ENCODE peak calls at places on chromosomes 6 and 20, in four cellular contexts. P is fibroblast of lung, Y is body of pancreas, S is heart right ventricle. W is an unnamed sample. For H3K4me1, the result is how much of the 10 kb centered on the place peaks cover.

GRCh38 chr6:16436550-16436949 is 198.2 kb downstream of the GMPR start:
- DNase-seq in P (no peak), Y (no peak), S (no peak), W (no peak)

GRCh38 chr6:170063431-170063830 is 227.4 kb downstream of the DLL1 start:
- DNase-seq in Y (no peak), S (peak), P (no peak), W (no peak)

GRCh38 chr6:16741112-16742016 is 19.9 kb downstream of the ATXN1 start:
- DNase-seq in S (no peak), Y (no peak), P (peak), W (no peak)

GRCh38 chr6:36684447-36684812 is 5.9 kb downstream of the CDKN1A start:
- DNase-seq in P (no peak), Y (no peak), S (no peak), W (no peak)

GRCh38 chr6:168192901-168193815 is 114.1 kb upstream of the FRMD1 start:
- DNase-seq in Y (no peak), S (no peak), P (no peak), W (peak)

GRCh38 chr6:110875548-110876169 is 1.1 kb downstream of the AMD1 start:
- DNase-seq in Y (peak), S (peak), P (peak), W (peak)

GRCh38 chr6:67345946-67346345 is 1289.1 kb upstream of the ADGRB3 start:
- DNase-seq in S (no peak), P (no peak), Y (no peak), W (no peak)

GRCh38 chr20:6693178-6693807 is 74.2 kb upstream of the BMP2 start:
- DNase-seq in Y (no peak), P (no peak), S (no peak), W (no peak)

GRCh38 chr20:46682063-46682821 is 7.0 kb downstream of the TP53RK start:
- DNase-seq in S (no peak), Y (no peak), P (no peak), W (no peak)

GRCh38 chr6:81735756-81736380 is 16.6 kb downstream of the TENT5A start:
- DNase-seq in Y (no peak), S (no peak), P (no peak), W (no peak)

GRCh38 chr20:2303693-2304092 is 7.9 kb downstream of the TGM3 start:
- DNase-seq in Y (no peak), P (no peak), S (no peak), W (no peak)

GRCh38 chr6:111862314-111862713 is 10.9 kb downstream of the FYN start:
- DNase-seq in Y (no peak), P (no peak), S (no peak), W (no peak)

GRCh38 chr20:52945862-52946522 is 26.2 kb upstream of the TSHZ2 start:
- DNase-seq in P (no peak), S (no peak), Y (no peak), W (no peak)

GRCh38 chr6:142893088-142893487 is 51.9 kb downstream of the HIVEP2 start:
- DNase-seq in S (no peak), P (peak), Y (no peak), W (no peak)

GRCh38 chr6:8556370-8557018 is 121.1 kb upstream of the SLC35B3 start:
- DNase-seq in S (no peak), Y (no peak), P (peak), W (no peak)

GRCh38 chr6:6556738-6557503 is 31.6 kb upstream of the LY86 start:
- DNase-seq in S (peak), Y (peak), P (peak), W (no peak)

GRCh38 chr6:149939909-149940672 is 1.7 kb upstream of the ULBP2 start:
- DNase-seq in P (no peak), S (no peak), Y (no peak), W (no peak)

GRCh38 chr6:169701218-169701952 is 444 bp downstream of the WDR27 start:
- DNase-seq in Y (no peak), P (no peak), S (no peak), W (peak)

GRCh38 chr6:148053209-148053608 is 289.4 kb upstream of the SASH1 start:
- DNase-seq in Y (no peak), S (no peak), P (no peak), W (no peak)

GRCh38 chr20:62159835-62160234 is 16.3 kb downstream of the SS18L1 start:
- DNase-seq in P (no peak), S (no peak), Y (no peak), W (peak)

GRCh38 chr6:2920671-2921112 is 17.6 kb upstream of the SERPINB9 start:
- DNase-seq in S (no peak), Y (no peak), P (no peak), W (no peak)

GRCh38 chr6:147201885-147202515 is 2.2 kb upstream of the STXBP5 start:
- DNase-seq in P (peak), S (no peak), Y (peak), W (no peak)

GRCh38 chr6:87481936-87482335 is 9.2 kb downstream of the SLC35A1 start:
- DNase-seq in P (peak), S (no peak), Y (no peak), W (no peak)

GRCh38 chr6:18147160-18147559 is 7.7 kb downstream of the TPMT start:
- DNase-seq in S (no peak), P (no peak), Y (no peak), W (no peak)

GRCh38 chr6:163842467-163842866 is 427.9 kb downstream of the QKI start:
- DNase-seq in Y (no peak), S (no peak), P (no peak), W (no peak)

GRCh38 chr6:12935637-12936036 is 219.1 kb downstream of the PHACTR1 start:
- DNase-seq in S (no peak), Y (no peak), P (no peak), W (no peak)

GRCh38 chr6:140256213-140256612 is 881.8 kb upstream of the CITED2 start:
- DNase-seq in P (peak), Y (no peak), S (no peak), W (no peak)

GRCh38 chr20:43731469-43731868 is 4.7 kb upstream of the GTSF1L start:
- DNase-seq in S (no peak), Y (no peak), P (peak), W (no peak)

GRCh38 chr6:16774437-16774836 is 13.2 kb upstream of the ATXN1 start:
- DNase-seq in P (no peak), S (no peak), Y (no peak), W (no peak)

GRCh38 chr20:5061209-5061608 is 58.5 kb downstream of the PCNA start:
- DNase-seq in S (no peak), Y (no peak), P (no peak), W (no peak)

GRCh38 chr20:5069141-5069806 is 50.5 kb downstream of the PCNA start:
- DNase-seq in Y (no peak), S (no peak), P (no peak), W (no peak)

GRCh38 chr20:5067877-5068276 is 51.9 kb downstream of the PCNA start:
- DNase-seq in Y (no peak), P (no peak), S (no peak), W (no peak)

GRCh38 chr20:5070081-5070480 is 49.7 kb downstream of the PCNA start:
- DNase-seq in S (no peak), Y (no peak), P (no peak), W (no peak)

GRCh38 chr20:5065489-5066383 is 54.0 kb downstream of the PCNA start:
- DNase-seq in Y (peak), S (peak), P (peak), W (no peak)
- H3K27ac ChIP-seq in Y (peak), S (no peak), P (peak), W (no peak)

DNA sequence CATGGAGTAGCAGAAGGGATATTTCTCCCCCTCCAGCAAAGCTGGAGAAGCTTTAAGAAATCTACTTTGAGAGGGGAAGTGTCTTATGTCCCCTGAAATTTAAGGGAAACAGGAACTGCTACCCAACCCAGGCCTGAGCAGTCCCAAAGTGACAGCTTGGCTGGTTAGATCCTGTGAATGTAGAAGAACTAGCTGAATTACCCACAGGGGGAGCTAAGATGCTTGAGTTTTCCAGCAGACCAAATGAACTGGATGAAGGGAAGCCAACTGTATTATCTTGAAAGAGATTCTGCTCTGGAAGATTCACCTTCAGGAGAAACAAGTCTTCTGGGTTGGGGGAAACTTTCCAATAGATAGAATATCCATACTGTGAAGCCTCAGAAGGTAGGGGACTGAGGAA is 303.3 kb upstream of the MMS22L start:
- DNase-seq in Y (no peak), S (no peak), P (peak), W (no peak)
- TF ChIP-seq CTCF in Y (no peak), S (peak), P (peak), W (no peak)

DNA sequence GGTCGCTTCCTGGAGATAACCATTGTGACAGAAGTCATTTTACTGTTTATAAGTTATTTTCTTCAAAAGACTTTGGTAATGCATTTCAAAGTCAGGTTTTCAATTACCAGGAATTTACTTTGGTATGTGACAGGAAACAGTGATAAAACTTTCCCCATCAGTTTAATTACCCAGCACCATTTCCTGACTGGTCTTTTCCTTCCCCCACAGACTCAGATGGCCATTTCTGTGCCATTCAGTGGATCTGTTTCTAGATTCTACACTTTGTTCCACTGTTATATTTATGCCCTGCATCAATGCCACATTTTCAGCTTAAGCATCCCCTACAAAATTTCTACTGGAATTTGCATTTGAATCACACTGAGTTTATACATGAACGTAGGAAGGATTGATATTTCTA is 16.3 kb downstream of the RRBP1 start:
- DNase-seq in Y (no peak), S (no peak), P (no peak), W (no peak)
- H3K4me1 ChIP-seq in Y (half or more), S (under half), P (under half), W (under half)

GRCh38 chr20:49215232-49215631 is 4.0 kb upstream of the DDX27 start:
- DNase-seq in Y (no peak), S (no peak), P (no peak), W (no peak)
- H3K27ac ChIP-seq in Y (no peak), S (no peak), P (no peak), W (no peak)

GRCh38 chr6:144931172-144932035 is 646.3 kb downstream of the UTRN start:
- DNase-seq in Y (peak), S (peak), P (peak), W (no peak)
- TF ChIP-seq CTCF in Y (peak), S (peak), P (peak), W (peak)

GRCh38 chr6:52555531-52556228 is 21.2 kb downstream of the TRAM2 start:
- DNase-seq in P (no peak), Y (no peak), S (no peak), W (no peak)
- H3K4me1 ChIP-seq in P (half or more), Y (under half), S (under half), W (under half)

GRCh38 chr6:127188752-127189151 is 70.3 kb downstream of the RSPO3 start:
- DNase-seq in P (no peak), S (no peak), Y (no peak), W (no peak)
- H3K27ac ChIP-seq in P (no peak), S (no peak), Y (no peak), W (no peak)

GRCh38 chr6:28496099-28496779 is 19.4 kb downstream of the GPX6 start:
- DNase-seq in P (peak), S (no peak), Y (no peak), W (no peak)
- TF ChIP-seq CTCF in P (peak), S (peak), Y (no peak), W (no peak)

GRCh38 chr20:3890410-3890751 is 1.2 kb downstream of the PANK2 start:
- DNase-seq in S (no peak), Y (no peak), P (peak), W (no peak)
- H3K4me1 ChIP-seq in S (half or more), Y (half or more), P (under half), W (under half)